ENCODE peak calls at places on chromosomes 2 and 18, in six cellular contexts. One of them, this sample, is unnamed.

GRCh38 chr2:36468463-36469266 is 113.1 kb downstream of the CRIM1 start:
- DNase-seq in NB4: no peak
- DNase-seq in body of pancreas: no peak
- DNase-seq in stomach: no peak
- DNase-seq in spleen: no peak
- DNase-seq in A549: no peak
- DNase-seq in this sample: no peak

GRCh38 chr2:70767699-70768584 is at the start of gene ADD2:
- DNase-seq in NB4: peak
- DNase-seq in body of pancreas: peak
- DNase-seq in stomach: no peak
- DNase-seq in spleen: peak
- DNase-seq in A549: peak
- DNase-seq in this sample: no peak

GRCh38 chr2:102397167-102397566 is 25.8 kb upstream of the IL18RAP start:
- DNase-seq in NB4: peak
- DNase-seq in body of pancreas: no peak
- DNase-seq in stomach: no peak
- DNase-seq in spleen: no peak
- DNase-seq in A549: no peak
- DNase-seq in this sample: no peak

GRCh38 chr18:49697757-49698595 is 115.4 kb downstream of the ACAA2 start:
- DNase-seq in NB4: no peak
- DNase-seq in body of pancreas: peak
- DNase-seq in stomach: no peak
- DNase-seq in spleen: no peak
- DNase-seq in A549: no peak
- DNase-seq in this sample: peak

GRCh38 chr2:101234169-101234938 is 18.3 kb upstream of the CNOT11 start:
- DNase-seq in NB4: peak
- DNase-seq in body of pancreas: peak
- DNase-seq in stomach: peak
- DNase-seq in spleen: no peak
- DNase-seq in A549: no peak
- DNase-seq in this sample: no peak

GRCh38 chr2:84900951-84901350 is 4.5 kb upstream of the TMSB10 start:
- DNase-seq in NB4: no peak
- DNase-seq in body of pancreas: no peak
- DNase-seq in stomach: no peak
- DNase-seq in spleen: no peak
- DNase-seq in A549: no peak
- DNase-seq in this sample: no peak

GRCh38 chr2:238521870-238522269 is 95.1 kb downstream of the ASB1 start:
- DNase-seq in NB4: no peak
- DNase-seq in body of pancreas: no peak
- DNase-seq in stomach: no peak
- DNase-seq in spleen: no peak
- DNase-seq in A549: no peak
- DNase-seq in this sample: no peak

GRCh38 chr18:55779461-55779710 is 191.4 kb upstream of the TCF4 start:
- DNase-seq in NB4: no peak
- DNase-seq in body of pancreas: no peak
- DNase-seq in stomach: no peak
- DNase-seq in spleen: peak
- DNase-seq in A549: no peak
- DNase-seq in this sample: no peak

GRCh38 chr2:75729861-75730260 is 19.1 kb upstream of the GCFC2 start:
- DNase-seq in NB4: peak
- DNase-seq in body of pancreas: no peak
- DNase-seq in stomach: no peak
- DNase-seq in spleen: no peak
- DNase-seq in A549: no peak
- DNase-seq in this sample: no peak

GRCh38 chr2:237109421-237109820 is 23.7 kb downstream of the COPS8 start:
- DNase-seq in NB4: no peak
- DNase-seq in body of pancreas: no peak
- DNase-seq in stomach: no peak
- DNase-seq in spleen: no peak
- DNase-seq in A549: no peak
- DNase-seq in this sample: no peak

GRCh38 chr2:60745330-60745729 is 10.7 kb upstream of the PAPOLG start:
- DNase-seq in NB4: no peak
- DNase-seq in body of pancreas: no peak
- DNase-seq in stomach: no peak
- DNase-seq in spleen: no peak
- DNase-seq in A549: no peak
- DNase-seq in this sample: no peak

GRCh38 chr2:127177617-127178278 is 42.4 kb downstream of the CYP27C1 start:
- DNase-seq in NB4: no peak
- DNase-seq in body of pancreas: no peak
- DNase-seq in stomach: peak
- DNase-seq in spleen: peak
- DNase-seq in A549: no peak
- DNase-seq in this sample: peak

GRCh38 chr2:12005886-12006681 is 259.7 kb downstream of the LPIN1 start:
- DNase-seq in NB4: peak
- DNase-seq in body of pancreas: peak
- DNase-seq in stomach: peak
- DNase-seq in spleen: no peak
- DNase-seq in A549: no peak
- DNase-seq in this sample: peak

GRCh38 chr18:59459352-59460059 is 100.4 kb upstream of the LMAN1 start:
- DNase-seq in NB4: peak
- DNase-seq in body of pancreas: no peak
- DNase-seq in stomach: no peak
- DNase-seq in spleen: no peak
- DNase-seq in A549: peak
- DNase-seq in this sample: no peak

DNA sequence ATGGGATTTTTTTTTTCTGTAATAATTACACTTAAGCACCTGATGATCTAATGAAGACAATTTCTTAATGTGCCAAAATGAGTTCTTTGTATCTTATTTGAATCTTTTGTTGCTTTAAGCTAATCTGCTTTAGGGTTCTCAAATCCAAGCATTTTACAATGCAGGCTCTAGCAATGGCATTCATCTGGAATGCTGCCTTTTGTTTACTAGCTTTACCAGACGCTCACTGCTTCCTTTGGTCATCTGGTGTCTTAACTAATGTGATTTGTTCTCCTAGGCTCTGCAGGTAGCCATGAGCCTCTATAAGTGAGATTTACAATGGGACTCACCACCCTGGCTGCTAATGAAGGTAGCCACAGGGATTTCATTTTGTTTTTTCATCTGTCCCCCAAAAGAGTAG is 100.3 kb downstream of the GREB1L start:
- DNase-seq in NB4: no peak
- DNase-seq in body of pancreas: no peak
- DNase-seq in stomach: no peak
- DNase-seq in spleen: no peak
- DNase-seq in A549: no peak
- DNase-seq in this sample: no peak
- H3K4me3 ChIP-seq in NB4: no peak
- H3K4me3 ChIP-seq in body of pancreas: no peak
- H3K4me3 ChIP-seq in stomach: no peak
- H3K4me3 ChIP-seq in spleen: no peak
- H3K4me3 ChIP-seq in A549: no peak
- H3K4me3 ChIP-seq in this sample: no peak

DNA sequence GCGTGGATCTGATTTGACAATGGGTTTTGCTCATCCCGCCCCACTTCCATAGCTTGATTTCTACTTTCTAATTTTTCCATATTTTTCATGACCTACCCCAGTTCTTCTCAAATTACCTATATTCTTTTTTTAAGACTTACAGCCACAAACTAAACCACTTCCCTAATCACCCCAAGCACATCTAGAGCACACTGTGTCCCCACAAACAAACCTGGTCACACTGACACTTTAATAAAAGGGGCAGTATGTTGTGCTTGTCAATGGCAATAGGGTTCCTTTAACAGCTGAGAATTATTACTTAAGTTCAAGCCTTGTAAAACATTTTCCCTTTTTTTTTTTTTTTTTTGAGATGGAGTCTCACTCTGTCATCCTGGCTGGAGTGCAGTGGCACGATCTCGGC is 47.1 kb downstream of the MREG start:
- DNase-seq in NB4: peak
- DNase-seq in body of pancreas: no peak
- DNase-seq in stomach: no peak
- DNase-seq in spleen: no peak
- DNase-seq in A549: no peak
- DNase-seq in this sample: no peak
- TF ChIP-seq POLR2A in NB4: no peak
- TF ChIP-seq POLR2A in body of pancreas: no peak
- TF ChIP-seq POLR2A in stomach: no peak
- TF ChIP-seq POLR2A in spleen: no peak
- TF ChIP-seq POLR2A in A549: no peak
- TF ChIP-seq POLR2A in this sample: no peak

DNA sequence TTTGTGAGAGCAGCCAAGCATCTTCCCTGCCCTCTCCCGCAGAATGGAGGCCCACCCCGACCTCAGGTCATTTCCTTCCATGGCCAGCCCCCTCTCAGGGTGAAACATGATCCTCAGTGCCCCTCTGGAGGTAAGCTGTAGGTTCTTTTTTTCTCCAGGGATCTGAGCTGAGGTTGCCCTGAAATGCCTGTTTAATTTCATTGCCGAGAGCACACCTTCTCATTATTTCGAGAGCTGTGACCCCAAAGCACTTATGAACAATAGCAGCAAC is 122.6 kb upstream of the LGALSL start:
- DNase-seq in NB4: no peak
- DNase-seq in body of pancreas: no peak
- DNase-seq in stomach: no peak
- DNase-seq in spleen: no peak
- DNase-seq in A549: no peak
- DNase-seq in this sample: no peak
- H3K4me3 ChIP-seq in NB4: no peak
- H3K4me3 ChIP-seq in body of pancreas: no peak
- H3K4me3 ChIP-seq in stomach: no peak
- H3K4me3 ChIP-seq in spleen: no peak
- H3K4me3 ChIP-seq in A549: no peak
- H3K4me3 ChIP-seq in this sample: no peak

GRCh38 chr2:197888322-197888721 is 83.9 kb downstream of the PLCL1 start:
- DNase-seq in NB4: no peak
- DNase-seq in body of pancreas: no peak
- DNase-seq in stomach: no peak
- DNase-seq in spleen: no peak
- DNase-seq in A549: no peak
- DNase-seq in this sample: no peak
- TF ChIP-seq POLR2A in NB4: no peak
- TF ChIP-seq POLR2A in body of pancreas: no peak
- TF ChIP-seq POLR2A in stomach: no peak
- TF ChIP-seq POLR2A in spleen: no peak
- TF ChIP-seq POLR2A in A549: no peak
- TF ChIP-seq POLR2A in this sample: no peak

GRCh38 chr2:104864280-104864599 is 10.3 kb downstream of the POU3F3 start:
- DNase-seq in NB4: no peak
- DNase-seq in body of pancreas: no peak
- DNase-seq in stomach: no peak
- DNase-seq in spleen: no peak
- DNase-seq in A549: no peak
- DNase-seq in this sample: no peak
- H3K4me3 ChIP-seq in NB4: no peak
- H3K4me3 ChIP-seq in body of pancreas: no peak
- H3K4me3 ChIP-seq in stomach: no peak
- H3K4me3 ChIP-seq in spleen: no peak
- H3K4me3 ChIP-seq in A549: no peak
- H3K4me3 ChIP-seq in this sample: no peak

DNA sequence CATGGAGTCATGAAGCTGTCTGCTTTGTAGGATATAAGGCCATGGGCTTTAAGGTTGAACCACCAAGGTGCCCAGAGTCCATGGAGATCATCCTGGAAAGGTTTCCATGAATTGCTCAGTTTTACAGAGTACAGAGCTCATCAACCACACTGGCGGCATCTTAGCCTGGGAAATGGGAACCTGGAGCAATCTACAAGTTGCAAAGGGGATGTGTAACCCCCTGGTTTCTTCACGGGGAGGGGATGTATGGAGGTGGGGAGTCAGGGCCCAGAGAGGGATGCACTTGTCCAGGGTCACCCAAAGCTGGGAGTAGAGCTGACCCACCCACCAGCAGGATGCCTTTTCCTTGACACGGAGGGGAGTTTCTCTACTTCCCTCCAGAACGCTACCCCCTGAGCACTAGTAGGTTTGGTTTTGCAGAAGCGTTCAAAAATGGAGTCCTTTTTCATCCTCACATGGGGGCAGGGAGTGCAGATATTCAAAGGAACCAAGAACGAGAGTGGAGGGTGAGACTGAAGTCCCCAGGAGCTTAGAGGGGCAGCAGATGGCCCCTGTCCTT is 7.2 kb downstream of the TMEM37 start:
- DNase-seq in NB4: no peak
- DNase-seq in body of pancreas: no peak
- DNase-seq in stomach: no peak
- DNase-seq in spleen: no peak
- DNase-seq in A549: no peak
- DNase-seq in this sample: no peak
- TF ChIP-seq POLR2A in NB4: no peak
- TF ChIP-seq POLR2A in body of pancreas: no peak
- TF ChIP-seq POLR2A in stomach: no peak
- TF ChIP-seq POLR2A in spleen: no peak
- TF ChIP-seq POLR2A in A549: no peak
- TF ChIP-seq POLR2A in this sample: no peak